ENCODE peak calls at places on chromosomes 4 and X, in ten cellular contexts. One of them, this sample, is unnamed.

GRCh38 chrX:24619647-24620046 is 27.5 kb downstream of the PCYT1B start:
- DNase-seq in A549: no peak
- DNase-seq in heart left ventricle: no peak
- DNase-seq in suprapubic skin: no peak
- DNase-seq in IMR-90: peak
- DNase-seq in uterus: no peak
- DNase-seq in gastrocnemius medialis: no peak
- DNase-seq in stomach: no peak
- DNase-seq in breast epithelium: no peak
- DNase-seq in tibial nerve: no peak
- DNase-seq in this sample: no peak

GRCh38 chr4:185096032-185096653 is 46.9 kb upstream of the SLC25A4 start:
- DNase-seq in stomach: peak
- DNase-seq in A549: peak
- DNase-seq in IMR-90: peak
- DNase-seq in heart left ventricle: no peak
- DNase-seq in uterus: peak
- DNase-seq in suprapubic skin: no peak
- DNase-seq in breast epithelium: no peak
- DNase-seq in gastrocnemius medialis: no peak
- DNase-seq in tibial nerve: no peak
- DNase-seq in this sample: no peak

GRCh38 chrX:56764153-56764974 is 35.3 kb downstream of the NBDY start:
- DNase-seq in stomach: peak
- DNase-seq in IMR-90: peak
- DNase-seq in uterus: peak
- DNase-seq in A549: peak
- DNase-seq in heart left ventricle: peak
- DNase-seq in suprapubic skin: no peak
- DNase-seq in gastrocnemius medialis: peak
- DNase-seq in breast epithelium: no peak
- DNase-seq in tibial nerve: no peak
- DNase-seq in this sample: peak

GRCh38 chrX:79036152-79036551 is 91.0 kb downstream of the P2RY10 start:
- DNase-seq in IMR-90: no peak
- DNase-seq in suprapubic skin: no peak
- DNase-seq in stomach: no peak
- DNase-seq in breast epithelium: no peak
- DNase-seq in gastrocnemius medialis: no peak
- DNase-seq in A549: no peak
- DNase-seq in uterus: no peak
- DNase-seq in tibial nerve: no peak
- DNase-seq in heart left ventricle: no peak
- DNase-seq in this sample: no peak

GRCh38 chr4:102760645-102761477 is at the start of gene MANBA:
- DNase-seq in tibial nerve: peak
- DNase-seq in A549: peak
- DNase-seq in heart left ventricle: peak
- DNase-seq in uterus: peak
- DNase-seq in stomach: peak
- DNase-seq in gastrocnemius medialis: peak
- DNase-seq in IMR-90: peak
- DNase-seq in suprapubic skin: peak
- DNase-seq in breast epithelium: peak
- DNase-seq in this sample: no peak

GRCh38 chr4:55175779-55176231 is 50.4 kb upstream of the KDR start:
- DNase-seq in breast epithelium: no peak
- DNase-seq in stomach: no peak
- DNase-seq in suprapubic skin: no peak
- DNase-seq in A549: no peak
- DNase-seq in tibial nerve: no peak
- DNase-seq in heart left ventricle: no peak
- DNase-seq in IMR-90: peak
- DNase-seq in uterus: no peak
- DNase-seq in gastrocnemius medialis: no peak
- DNase-seq in this sample: no peak

GRCh38 chr4:13322681-13323101 is 161.4 kb downstream of the RAB28 start:
- DNase-seq in suprapubic skin: no peak
- DNase-seq in IMR-90: peak
- DNase-seq in breast epithelium: no peak
- DNase-seq in A549: no peak
- DNase-seq in uterus: no peak
- DNase-seq in gastrocnemius medialis: no peak
- DNase-seq in tibial nerve: no peak
- DNase-seq in stomach: no peak
- DNase-seq in heart left ventricle: no peak
- DNase-seq in this sample: no peak

GRCh38 chr4:6420972-6421371 is 51.4 kb downstream of the PPP2R2C start:
- DNase-seq in gastrocnemius medialis: no peak
- DNase-seq in uterus: no peak
- DNase-seq in suprapubic skin: no peak
- DNase-seq in heart left ventricle: no peak
- DNase-seq in stomach: no peak
- DNase-seq in breast epithelium: no peak
- DNase-seq in tibial nerve: no peak
- DNase-seq in IMR-90: no peak
- DNase-seq in A549: no peak
- DNase-seq in this sample: no peak

GRCh38 chr4:112522389-112522788 is 6.4 kb upstream of the NEUROG2 start:
- DNase-seq in tibial nerve: no peak
- DNase-seq in gastrocnemius medialis: no peak
- DNase-seq in IMR-90: no peak
- DNase-seq in heart left ventricle: no peak
- DNase-seq in suprapubic skin: no peak
- DNase-seq in uterus: no peak
- DNase-seq in stomach: no peak
- DNase-seq in A549: no peak
- DNase-seq in breast epithelium: no peak
- DNase-seq in this sample: no peak

GRCh38 chrX:2147928-2148327 is 352.8 kb downstream of the DHRSX start:
- DNase-seq in breast epithelium: no peak
- DNase-seq in stomach: no peak
- DNase-seq in A549: no peak
- DNase-seq in IMR-90: no peak
- DNase-seq in uterus: no peak
- DNase-seq in suprapubic skin: no peak
- DNase-seq in gastrocnemius medialis: no peak
- DNase-seq in tibial nerve: no peak
- DNase-seq in heart left ventricle: no peak
- DNase-seq in this sample: no peak

GRCh38 chrX:39438603-39439602 is 637.6 kb downstream of the MID1IP1 start:
- DNase-seq in IMR-90: no peak
- DNase-seq in A549: no peak
- DNase-seq in uterus: no peak
- DNase-seq in stomach: no peak
- DNase-seq in breast epithelium: no peak
- DNase-seq in gastrocnemius medialis: no peak
- DNase-seq in tibial nerve: no peak
- DNase-seq in suprapubic skin: no peak
- DNase-seq in heart left ventricle: no peak
- DNase-seq in this sample: no peak

GRCh38 chr4:6999172-7000086 is 43.7 kb upstream of the TADA2B start:
- DNase-seq in suprapubic skin: no peak
- DNase-seq in A549: no peak
- DNase-seq in uterus: no peak
- DNase-seq in breast epithelium: no peak
- DNase-seq in heart left ventricle: no peak
- DNase-seq in stomach: no peak
- DNase-seq in IMR-90: no peak
- DNase-seq in gastrocnemius medialis: no peak
- DNase-seq in tibial nerve: no peak
- DNase-seq in this sample: no peak

GRCh38 chrX:153882557-153882956 is 3.4 kb downstream of the L1CAM start:
- DNase-seq in stomach: no peak
- DNase-seq in uterus: no peak
- DNase-seq in gastrocnemius medialis: no peak
- DNase-seq in breast epithelium: no peak
- DNase-seq in heart left ventricle: no peak
- DNase-seq in tibial nerve: no peak
- DNase-seq in IMR-90: no peak
- DNase-seq in suprapubic skin: no peak
- DNase-seq in A549: no peak
- DNase-seq in this sample: no peak

GRCh38 chrX:153882086-153882498 is 3.9 kb downstream of the L1CAM start:
- DNase-seq in heart left ventricle: no peak
- DNase-seq in tibial nerve: no peak
- DNase-seq in uterus: no peak
- DNase-seq in gastrocnemius medialis: no peak
- DNase-seq in stomach: no peak
- DNase-seq in A549: no peak
- DNase-seq in IMR-90: peak
- DNase-seq in suprapubic skin: no peak
- DNase-seq in breast epithelium: no peak
- DNase-seq in this sample: no peak

GRCh38 chrX:153879741-153880439 is 6.1 kb downstream of the L1CAM start:
- DNase-seq in gastrocnemius medialis: no peak
- DNase-seq in heart left ventricle: peak
- DNase-seq in A549: no peak
- DNase-seq in breast epithelium: no peak
- DNase-seq in IMR-90: no peak
- DNase-seq in stomach: no peak
- DNase-seq in uterus: no peak
- DNase-seq in suprapubic skin: no peak
- DNase-seq in tibial nerve: no peak
- DNase-seq in this sample: no peak

GRCh38 chrX:153880440-153880815 is 5.5 kb downstream of the L1CAM start:
- DNase-seq in IMR-90: no peak
- DNase-seq in gastrocnemius medialis: no peak
- DNase-seq in A549: no peak
- DNase-seq in suprapubic skin: no peak
- DNase-seq in breast epithelium: no peak
- DNase-seq in stomach: no peak
- DNase-seq in uterus: no peak
- DNase-seq in heart left ventricle: no peak
- DNase-seq in tibial nerve: no peak
- DNase-seq in this sample: no peak

GRCh38 chrX:153881281-153881680 is 4.7 kb downstream of the L1CAM start:
- DNase-seq in A549: no peak
- DNase-seq in heart left ventricle: no peak
- DNase-seq in gastrocnemius medialis: no peak
- DNase-seq in uterus: no peak
- DNase-seq in tibial nerve: no peak
- DNase-seq in IMR-90: no peak
- DNase-seq in breast epithelium: no peak
- DNase-seq in suprapubic skin: no peak
- DNase-seq in stomach: no peak
- DNase-seq in this sample: no peak
- H3K27ac ChIP-seq in A549: no peak
- H3K27ac ChIP-seq in heart left ventricle: no peak
- H3K27ac ChIP-seq in gastrocnemius medialis: no peak
- H3K27ac ChIP-seq in uterus: no peak
- H3K27ac ChIP-seq in tibial nerve: peak
- H3K27ac ChIP-seq in IMR-90: no peak
- H3K27ac ChIP-seq in breast epithelium: no peak
- H3K27ac ChIP-seq in suprapubic skin: no peak
- H3K27ac ChIP-seq in stomach: no peak
- H3K27ac ChIP-seq in this sample: no peak

GRCh38 chrX:41332408-41332987 is 1.5 kb upstream of the DDX3X start:
- DNase-seq in uterus: peak
- DNase-seq in A549: no peak
- DNase-seq in tibial nerve: no peak
- DNase-seq in IMR-90: peak
- DNase-seq in suprapubic skin: no peak
- DNase-seq in gastrocnemius medialis: no peak
- DNase-seq in breast epithelium: peak
- DNase-seq in heart left ventricle: peak
- DNase-seq in stomach: peak
- DNase-seq in this sample: no peak
- TF ChIP-seq POLR2A in uterus: no peak
- TF ChIP-seq POLR2A in A549: no peak
- TF ChIP-seq POLR2A in tibial nerve: no peak
- TF ChIP-seq POLR2A in IMR-90: no peak
- TF ChIP-seq POLR2A in suprapubic skin: no peak
- TF ChIP-seq POLR2A in gastrocnemius medialis: no peak
- TF ChIP-seq POLR2A in breast epithelium: no peak
- TF ChIP-seq POLR2A in heart left ventricle: no peak
- TF ChIP-seq POLR2A in stomach: no peak
- TF ChIP-seq POLR2A in this sample: no peak

GRCh38 chr4:88007304-88008132 is at the start of gene PKD2:
- DNase-seq in tibial nerve: peak
- DNase-seq in IMR-90: peak
- DNase-seq in heart left ventricle: peak
- DNase-seq in uterus: peak
- DNase-seq in gastrocnemius medialis: peak
- DNase-seq in stomach: peak
- DNase-seq in A549: peak
- DNase-seq in suprapubic skin: peak
- DNase-seq in breast epithelium: peak
- DNase-seq in this sample: no peak
- H3K27ac ChIP-seq in tibial nerve: peak
- H3K27ac ChIP-seq in IMR-90: peak
- H3K27ac ChIP-seq in heart left ventricle: peak
- H3K27ac ChIP-seq in uterus: peak
- H3K27ac ChIP-seq in gastrocnemius medialis: peak
- H3K27ac ChIP-seq in stomach: peak
- H3K27ac ChIP-seq in A549: peak
- H3K27ac ChIP-seq in suprapubic skin: peak
- H3K27ac ChIP-seq in breast epithelium: peak
- H3K27ac ChIP-seq in this sample: peak

GRCh38 chrX:153225438-153226098 is 46.5 kb downstream of the MAGEA1 start:
- DNase-seq in tibial nerve: no peak
- DNase-seq in suprapubic skin: no peak
- DNase-seq in IMR-90: no peak
- DNase-seq in uterus: no peak
- DNase-seq in breast epithelium: no peak
- DNase-seq in gastrocnemius medialis: no peak
- DNase-seq in A549: no peak
- DNase-seq in heart left ventricle: no peak
- DNase-seq in stomach: no peak
- DNase-seq in this sample: no peak

GRCh38 chrX:153226344-153227190 is 47.5 kb downstream of the MAGEA1 start:
- DNase-seq in tibial nerve: peak
- DNase-seq in stomach: no peak
- DNase-seq in heart left ventricle: no peak
- DNase-seq in breast epithelium: no peak
- DNase-seq in suprapubic skin: no peak
- DNase-seq in uterus: peak
- DNase-seq in gastrocnemius medialis: no peak
- DNase-seq in IMR-90: peak
- DNase-seq in A549: no peak
- DNase-seq in this sample: no peak
- TF ChIP-seq POLR2A in tibial nerve: no peak
- TF ChIP-seq POLR2A in stomach: no peak
- TF ChIP-seq POLR2A in heart left ventricle: no peak
- TF ChIP-seq POLR2A in breast epithelium: no peak
- TF ChIP-seq POLR2A in suprapubic skin: no peak
- TF ChIP-seq POLR2A in uterus: no peak
- TF ChIP-seq POLR2A in gastrocnemius medialis: no peak
- TF ChIP-seq POLR2A in IMR-90: no peak
- TF ChIP-seq POLR2A in A549: no peak
- TF ChIP-seq POLR2A in this sample: no peak

GRCh38 chr4:105059337-105059736 is 87.3 kb upstream of the TET2 start:
- DNase-seq in suprapubic skin: no peak
- DNase-seq in breast epithelium: no peak
- DNase-seq in stomach: no peak
- DNase-seq in A549: no peak
- DNase-seq in IMR-90: no peak
- DNase-seq in tibial nerve: no peak
- DNase-seq in uterus: no peak
- DNase-seq in heart left ventricle: no peak
- DNase-seq in gastrocnemius medialis: no peak
- DNase-seq in this sample: no peak
- H3K27ac ChIP-seq in suprapubic skin: no peak
- H3K27ac ChIP-seq in breast epithelium: no peak
- H3K27ac ChIP-seq in stomach: peak
- H3K27ac ChIP-seq in A549: no peak
- H3K27ac ChIP-seq in IMR-90: no peak
- H3K27ac ChIP-seq in tibial nerve: no peak
- H3K27ac ChIP-seq in uterus: no peak
- H3K27ac ChIP-seq in heart left ventricle: no peak
- H3K27ac ChIP-seq in gastrocnemius medialis: no peak
- H3K27ac ChIP-seq in this sample: no peak